ENCODE peak calls at places on chromosomes 11 and 22, in nine cellular contexts. S is GM12891, U is lower leg skin, W is A549, O is gastrocnemius medialis, V is H1, Y is adrenal gland, C is endothelial cell of umbilical vein, L is IMR-90. N is an unnamed sample.

GRCh38 chr11:117717485-117718314 is 79.3 kb downstream of the DSCAML1 start:
- DNase-seq in L (no peak), Y (no peak), W (peak; percentile 51), V (no peak), U (no peak), O (no peak), C (no peak), S (no peak), N (peak; percentile 70)

GRCh38 chr11:66476841-66477251 is 3.4 kb upstream of the DPP3 start:
- DNase-seq in U (no peak), C (no peak), V (no peak), W (no peak), S (no peak), L (no peak), Y (no peak), O (no peak), N (no peak)

GRCh38 chr11:369336-370018 is at the start of gene B4GALNT4:
- DNase-seq in W (peak; percentile 68), S (peak; percentile 53), O (no peak), L (peak; percentile 23), Y (no peak), V (no peak), U (no peak), C (no peak), N (no peak)

GRCh38 chr11:116457336-116458007 is 315.3 kb downstream of the BUD13 start:
- DNase-seq in U (no peak), V (no peak), Y (no peak), O (no peak), L (no peak), W (no peak), C (no peak), S (no peak), N (no peak)

GRCh38 chr22:41573677-41574264 is 13.0 kb downstream of the CSDC2 start:
- DNase-seq in U (no peak), Y (no peak), L (no peak), O (no peak), S (no peak), C (no peak), W (no peak), V (no peak), N (no peak)

GRCh38 chr22:50516068-50516467 is 8.0 kb downstream of the NCAPH2 start:
- DNase-seq in O (no peak), U (no peak), S (no peak), Y (no peak), W (no peak), V (no peak), C (no peak), L (no peak), N (no peak)

GRCh38 chr22:38570841-38571364 is 920 bp upstream of the DMC1 start:
- DNase-seq in L (peak; percentile 17), O (peak; percentile 33), W (peak; percentile 9), U (peak; percentile 89), V (no peak), S (peak; percentile 25), C (no peak), Y (no peak), N (peak; percentile 42)

GRCh38 chr22:20298803-20299735 is 20.8 kb downstream of the DGCR6L start:
- DNase-seq in L (peak; percentile 67), O (peak; percentile 83), W (peak; percentile 35), U (peak; percentile 96), V (peak; percentile 46), S (peak; percentile 76), Y (peak; percentile 76), C (peak; percentile 68), N (peak; percentile 87)

GRCh38 chr22:23709107-23709506 is 18.3 kb downstream of the RGL4 start:
- DNase-seq in U (no peak), S (no peak), L (peak; percentile 59), C (no peak), W (no peak), O (no peak), V (no peak), Y (no peak), N (no peak)

GRCh38 chr11:63620928-63621539 is 6.8 kb upstream of the PLAAT3 start:
- DNase-seq in L (no peak), C (no peak), Y (no peak), O (no peak), S (no peak), W (no peak), U (no peak), V (no peak), N (no peak)

GRCh38 chr11:1392561-1392960 is 2.8 kb downstream of the BRSK2 start:
- DNase-seq in W (no peak), Y (no peak), V (no peak), L (no peak), S (no peak), C (no peak), O (no peak), U (no peak), N (peak; percentile 68)

GRCh38 chr11:70510571-70510970 is 112.2 kb downstream of the CTTN start:
- DNase-seq in U (no peak), V (no peak), S (no peak), Y (no peak), O (no peak), C (no peak), L (no peak), W (no peak), N (no peak)

GRCh38 chr11:92828576-92828975 is 140.9 kb upstream of the MTNR1B start:
- DNase-seq in U (no peak), W (no peak), Y (no peak), V (no peak), L (no peak), S (no peak), O (no peak), C (no peak), N (no peak)

GRCh38 chr11:56910785-56911184 is 77.9 kb upstream of the OR5AK2 start:
- DNase-seq in W (peak; percentile 49), O (no peak), L (no peak), Y (no peak), U (no peak), V (no peak), C (no peak), S (no peak), N (no peak)

GRCh38 chr22:49305966-49306631 is 521.6 kb downstream of the BRD1 start:
- DNase-seq in Y (no peak), U (peak; percentile 72), O (no peak), L (no peak), V (no peak), S (no peak), W (no peak), C (no peak), N (peak; percentile 12)

GRCh38 chr11:23257088-23257487 is 396.8 kb upstream of the CCDC179 start:
- DNase-seq in W (no peak), Y (no peak), L (no peak), V (no peak), U (no peak), O (no peak), S (no peak), C (no peak), N (no peak)

GRCh38 chr22:44204937-44205712 is 24.4 kb downstream of the PARVG start:
- DNase-seq in S (no peak), W (no peak), C (no peak), L (no peak), Y (no peak), U (peak; percentile 67), O (no peak), V (no peak), N (no peak)

DNA sequence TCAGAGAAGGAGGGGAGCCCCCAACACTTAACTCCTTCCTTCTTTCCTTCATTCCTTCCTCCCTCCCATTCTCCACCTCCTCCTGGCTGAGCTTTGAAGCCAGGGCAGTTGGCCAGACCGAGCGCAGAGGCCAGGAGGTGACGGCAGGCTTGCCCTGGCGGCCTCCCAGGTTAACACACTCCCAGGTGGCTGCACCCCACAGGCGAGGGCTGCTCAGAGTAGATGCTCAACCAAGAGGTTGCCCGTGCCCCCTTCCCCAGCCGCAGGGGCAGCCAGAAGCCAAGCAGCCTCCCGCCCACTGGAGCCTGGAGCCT is 6.3 kb upstream of the CDKN1C start:
- DNase-seq in L (peak; percentile 30), U (no peak), W (no peak), V (no peak), Y (peak; percentile 50), C (no peak), O (no peak), S (no peak), N (no peak)
- TF ChIP-seq POLR2A in L (no peak), U (no peak), W (no peak), V (no peak), Y (no peak), C (no peak), O (no peak), S (no peak), N (no peak)

GRCh38 chr22:29769723-29770321 is 2.7 kb downstream of the UQCR10 start:
- DNase-seq in U (no peak), S (no peak), L (no peak), C (no peak), O (no peak), V (no peak), Y (no peak), W (no peak), N (peak; percentile 64)
- TF ChIP-seq POLR2A in U (no peak), S (no peak), L (no peak), C (no peak), O (no peak), V (no peak), Y (no peak), W (no peak), N (no peak)

GRCh38 chr11:85628771-85629341 is 463 bp downstream of the TMEM126B start:
- DNase-seq in O (no peak), V (no peak), W (no peak), Y (no peak), U (no peak), L (peak; percentile 8), S (no peak), C (no peak), N (no peak)
- TF ChIP-seq POLR2A in O (no peak), V (no peak), W (no peak), Y (no peak), U (no peak), L (no peak), S (no peak), C (peak; percentile 9), N (no peak)

DNA sequence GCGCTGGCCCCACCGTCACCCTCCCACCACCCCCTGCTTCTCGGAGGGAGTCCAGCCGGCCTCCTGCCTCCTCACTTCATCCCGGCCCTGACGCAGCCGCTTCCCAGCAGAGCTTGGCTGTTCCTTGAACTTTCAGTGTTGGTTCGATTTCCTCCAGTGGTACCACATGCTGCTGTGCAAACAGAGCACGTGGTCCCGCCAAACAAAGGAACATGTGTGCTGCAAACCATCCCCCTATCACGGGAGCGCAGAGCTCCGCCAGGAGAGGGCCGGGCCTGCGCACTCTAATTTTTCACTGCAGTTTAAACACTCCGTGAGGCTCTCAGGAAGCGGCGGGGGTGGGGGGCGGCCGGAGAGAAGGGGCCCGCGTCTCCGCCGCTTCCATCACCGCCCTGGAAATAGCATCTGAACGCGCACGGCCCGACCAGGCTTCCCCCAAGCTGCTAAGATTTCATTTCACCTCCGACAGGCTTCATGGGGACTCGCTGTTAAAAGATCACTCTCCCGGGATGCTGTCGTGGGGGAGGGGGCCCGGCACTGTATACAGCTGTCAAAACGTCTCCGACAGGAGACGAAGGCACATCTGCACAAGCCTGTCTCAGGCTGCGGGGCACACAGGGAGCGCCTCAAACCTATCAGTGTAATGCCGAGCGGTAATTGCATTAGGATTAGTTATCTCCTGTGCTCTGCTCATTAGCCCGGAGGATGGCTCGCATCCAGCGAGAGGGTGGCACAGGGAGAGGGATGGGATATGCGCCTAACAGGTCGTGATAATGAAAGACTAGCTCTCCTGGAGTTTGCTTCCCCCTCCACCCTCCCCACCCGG is 269.9 kb upstream of the SORL1-AS1 start:
- DNase-seq in S (no peak), O (peak; percentile 40), Y (peak; percentile 68), U (peak; percentile 94), C (peak; percentile 94), W (no peak), L (peak; percentile 89), V (peak; percentile 33), N (peak; percentile 71)
- TF ChIP-seq POLR2A in S (no peak), O (peak; percentile 42), Y (no peak), U (no peak), C (no peak), W (no peak), L (no peak), V (no peak), N (no peak)

GRCh38 chr11:100712618-100713017 is 25.5 kb downstream of the ARHGAP42 start:
- DNase-seq in U (no peak), L (no peak), O (no peak), C (no peak), W (no peak), Y (no peak), S (no peak), V (no peak), N (no peak)
- TF ChIP-seq POLR2A in U (no peak), L (no peak), O (no peak), C (no peak), W (no peak), Y (no peak), S (no peak), V (no peak), N (no peak)